ENCODE peak calls at places on chromosomes 2 and 18, in ten cellular contexts. One of them, this sample, is unnamed.

GRCh38 chr2:168056242-168056641 is 191.2 kb downstream of the STK39 start:
- DNase-seq in tibial nerve: no peak
- DNase-seq in GM06990: no peak
- DNase-seq in right lobe of liver: no peak
- DNase-seq in breast epithelium: no peak
- DNase-seq in IMR-90: no peak
- DNase-seq in GM10248: no peak
- DNase-seq in PC-9: no peak
- DNase-seq in cardiac fibroblast: no peak
- DNase-seq in tibial artery: no peak
- DNase-seq in this sample: no peak

GRCh38 chr2:97998431-97998830 is 2.7 kb upstream of the TMEM131 start:
- DNase-seq in tibial nerve: no peak
- DNase-seq in GM06990: no peak
- DNase-seq in right lobe of liver: no peak
- DNase-seq in breast epithelium: no peak
- DNase-seq in IMR-90: no peak
- DNase-seq in GM10248: no peak
- DNase-seq in PC-9: no peak
- DNase-seq in cardiac fibroblast: no peak
- DNase-seq in tibial artery: no peak
- DNase-seq in this sample: no peak

GRCh38 chr2:56287974-56288373 is 104.2 kb downstream of the CCDC85A start:
- DNase-seq in tibial nerve: no peak
- DNase-seq in GM06990: no peak
- DNase-seq in right lobe of liver: no peak
- DNase-seq in breast epithelium: no peak
- DNase-seq in IMR-90: no peak
- DNase-seq in GM10248: no peak
- DNase-seq in PC-9: no peak
- DNase-seq in cardiac fibroblast: peak
- DNase-seq in tibial artery: no peak
- DNase-seq in this sample: no peak

GRCh38 chr2:98751748-98752147 is 20.8 kb upstream of the MGAT4A start:
- DNase-seq in tibial nerve: no peak
- DNase-seq in GM06990: no peak
- DNase-seq in right lobe of liver: no peak
- DNase-seq in breast epithelium: no peak
- DNase-seq in IMR-90: no peak
- DNase-seq in GM10248: no peak
- DNase-seq in PC-9: no peak
- DNase-seq in cardiac fibroblast: no peak
- DNase-seq in tibial artery: no peak
- DNase-seq in this sample: no peak

GRCh38 chr2:106561356-106561755 is 74.2 kb downstream of the CD8B2 start:
- DNase-seq in tibial nerve: no peak
- DNase-seq in GM06990: no peak
- DNase-seq in right lobe of liver: peak
- DNase-seq in breast epithelium: no peak
- DNase-seq in IMR-90: no peak
- DNase-seq in GM10248: no peak
- DNase-seq in PC-9: no peak
- DNase-seq in cardiac fibroblast: no peak
- DNase-seq in tibial artery: peak
- DNase-seq in this sample: no peak

GRCh38 chr18:41532344-41533086 is 422.5 kb upstream of the PIK3C3 start:
- DNase-seq in tibial nerve: no peak
- DNase-seq in GM06990: no peak
- DNase-seq in right lobe of liver: no peak
- DNase-seq in breast epithelium: no peak
- DNase-seq in IMR-90: peak
- DNase-seq in GM10248: no peak
- DNase-seq in PC-9: no peak
- DNase-seq in cardiac fibroblast: peak
- DNase-seq in tibial artery: no peak
- DNase-seq in this sample: peak

GRCh38 chr2:3529316-3530025 is 10.1 kb upstream of the ADI1 start:
- DNase-seq in tibial nerve: no peak
- DNase-seq in GM06990: no peak
- DNase-seq in right lobe of liver: no peak
- DNase-seq in breast epithelium: no peak
- DNase-seq in IMR-90: no peak
- DNase-seq in GM10248: no peak
- DNase-seq in PC-9: no peak
- DNase-seq in cardiac fibroblast: no peak
- DNase-seq in tibial artery: no peak
- DNase-seq in this sample: no peak

GRCh38 chr2:29223851-29224692 is 108.9 kb downstream of the CLIP4 start:
- DNase-seq in tibial nerve: peak
- DNase-seq in GM06990: no peak
- DNase-seq in right lobe of liver: no peak
- DNase-seq in breast epithelium: peak
- DNase-seq in IMR-90: peak
- DNase-seq in GM10248: no peak
- DNase-seq in PC-9: peak
- DNase-seq in cardiac fibroblast: peak
- DNase-seq in tibial artery: peak
- DNase-seq in this sample: no peak

GRCh38 chr2:25281581-25281980 is 60.1 kb downstream of the DNMT3A start:
- DNase-seq in tibial nerve: no peak
- DNase-seq in GM06990: no peak
- DNase-seq in right lobe of liver: no peak
- DNase-seq in breast epithelium: peak
- DNase-seq in IMR-90: no peak
- DNase-seq in GM10248: no peak
- DNase-seq in PC-9: no peak
- DNase-seq in cardiac fibroblast: no peak
- DNase-seq in tibial artery: no peak
- DNase-seq in this sample: no peak

GRCh38 chr2:120596191-120596781 is 139.4 kb upstream of the GLI2 start:
- DNase-seq in tibial nerve: no peak
- DNase-seq in GM06990: no peak
- DNase-seq in right lobe of liver: peak
- DNase-seq in breast epithelium: no peak
- DNase-seq in IMR-90: no peak
- DNase-seq in GM10248: no peak
- DNase-seq in PC-9: no peak
- DNase-seq in cardiac fibroblast: peak
- DNase-seq in tibial artery: peak
- DNase-seq in this sample: no peak

GRCh38 chr2:164917296-164917903 is 37.9 kb downstream of the SLC38A11 start:
- DNase-seq in tibial nerve: peak
- DNase-seq in GM06990: no peak
- DNase-seq in right lobe of liver: peak
- DNase-seq in breast epithelium: peak
- DNase-seq in IMR-90: peak
- DNase-seq in GM10248: no peak
- DNase-seq in PC-9: no peak
- DNase-seq in cardiac fibroblast: peak
- DNase-seq in tibial artery: peak
- DNase-seq in this sample: peak

DNA sequence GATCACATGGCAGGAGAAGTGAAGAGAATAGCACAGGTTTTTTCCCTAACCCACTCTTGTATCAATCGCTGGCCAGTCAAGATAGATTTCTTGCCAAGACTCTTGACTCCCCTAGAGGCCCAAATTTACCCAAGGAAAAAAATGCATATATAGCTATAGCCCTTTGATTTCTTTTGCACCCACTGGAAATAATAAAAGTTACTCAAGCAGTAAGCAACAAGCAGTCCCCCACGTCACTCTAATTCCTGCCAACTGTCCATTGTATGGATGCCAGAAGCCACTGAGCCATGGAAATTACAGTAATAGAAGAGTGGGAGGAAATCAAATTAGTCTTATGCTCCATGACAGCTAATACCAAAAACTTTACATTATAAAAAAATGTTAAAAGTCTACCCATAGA is 125.3 kb upstream of the SLC39A10 start:
- DNase-seq in tibial nerve: no peak
- DNase-seq in GM06990: no peak
- DNase-seq in right lobe of liver: no peak
- DNase-seq in breast epithelium: no peak
- DNase-seq in IMR-90: peak
- DNase-seq in GM10248: no peak
- DNase-seq in PC-9: no peak
- DNase-seq in cardiac fibroblast: peak
- DNase-seq in tibial artery: no peak
- DNase-seq in this sample: no peak
- TF ChIP-seq CTCF in tibial nerve: no peak
- TF ChIP-seq CTCF in GM06990: no peak
- TF ChIP-seq CTCF in right lobe of liver: no peak
- TF ChIP-seq CTCF in breast epithelium: no peak
- TF ChIP-seq CTCF in IMR-90: no peak
- TF ChIP-seq CTCF in GM10248: no peak
- TF ChIP-seq CTCF in PC-9: no peak
- TF ChIP-seq CTCF in cardiac fibroblast: no peak
- TF ChIP-seq CTCF in tibial artery: no peak
- TF ChIP-seq CTCF in this sample: no peak

GRCh38 chr2:62427146-62427545 is 78.8 kb downstream of the TMEM17 start:
- DNase-seq in tibial nerve: no peak
- DNase-seq in GM06990: no peak
- DNase-seq in right lobe of liver: no peak
- DNase-seq in breast epithelium: no peak
- DNase-seq in IMR-90: no peak
- DNase-seq in GM10248: no peak
- DNase-seq in PC-9: no peak
- DNase-seq in cardiac fibroblast: no peak
- DNase-seq in tibial artery: no peak
- DNase-seq in this sample: no peak

GRCh38 chr2:62423883-62424458 is 82.0 kb downstream of the TMEM17 start:
- DNase-seq in tibial nerve: no peak
- DNase-seq in GM06990: no peak
- DNase-seq in right lobe of liver: no peak
- DNase-seq in breast epithelium: no peak
- DNase-seq in IMR-90: no peak
- DNase-seq in GM10248: no peak
- DNase-seq in PC-9: no peak
- DNase-seq in cardiac fibroblast: peak
- DNase-seq in tibial artery: no peak
- DNase-seq in this sample: no peak

GRCh38 chr2:62424899-62425298 is 81.1 kb downstream of the TMEM17 start:
- DNase-seq in tibial nerve: no peak
- DNase-seq in GM06990: no peak
- DNase-seq in right lobe of liver: no peak
- DNase-seq in breast epithelium: no peak
- DNase-seq in IMR-90: no peak
- DNase-seq in GM10248: no peak
- DNase-seq in PC-9: no peak
- DNase-seq in cardiac fibroblast: no peak
- DNase-seq in tibial artery: no peak
- DNase-seq in this sample: no peak

GRCh38 chr2:62426005-62426912 is 79.7 kb downstream of the TMEM17 start:
- DNase-seq in tibial nerve: no peak
- DNase-seq in GM06990: no peak
- DNase-seq in right lobe of liver: no peak
- DNase-seq in breast epithelium: no peak
- DNase-seq in IMR-90: no peak
- DNase-seq in GM10248: no peak
- DNase-seq in PC-9: no peak
- DNase-seq in cardiac fibroblast: no peak
- DNase-seq in tibial artery: no peak
- DNase-seq in this sample: no peak

GRCh38 chr2:62423235-62423634 is 82.8 kb downstream of the TMEM17 start:
- DNase-seq in tibial nerve: no peak
- DNase-seq in GM06990: no peak
- DNase-seq in right lobe of liver: no peak
- DNase-seq in breast epithelium: peak
- DNase-seq in IMR-90: peak
- DNase-seq in GM10248: no peak
- DNase-seq in PC-9: no peak
- DNase-seq in cardiac fibroblast: peak
- DNase-seq in tibial artery: no peak
- DNase-seq in this sample: no peak
- TF ChIP-seq CTCF in tibial nerve: no peak
- TF ChIP-seq CTCF in GM06990: no peak
- TF ChIP-seq CTCF in right lobe of liver: no peak
- TF ChIP-seq CTCF in breast epithelium: no peak
- TF ChIP-seq CTCF in IMR-90: peak
- TF ChIP-seq CTCF in GM10248: no peak
- TF ChIP-seq CTCF in PC-9: peak
- TF ChIP-seq CTCF in cardiac fibroblast: peak
- TF ChIP-seq CTCF in tibial artery: no peak
- TF ChIP-seq CTCF in this sample: no peak

GRCh38 chr2:159088906-159089305 is 120.5 kb downstream of the TANC1 start:
- DNase-seq in tibial nerve: no peak
- DNase-seq in GM06990: no peak
- DNase-seq in right lobe of liver: no peak
- DNase-seq in breast epithelium: no peak
- DNase-seq in IMR-90: no peak
- DNase-seq in GM10248: no peak
- DNase-seq in PC-9: no peak
- DNase-seq in cardiac fibroblast: no peak
- DNase-seq in tibial artery: no peak
- DNase-seq in this sample: no peak
- TF ChIP-seq CTCF in tibial nerve: no peak
- TF ChIP-seq CTCF in GM06990: no peak
- TF ChIP-seq CTCF in right lobe of liver: no peak
- TF ChIP-seq CTCF in breast epithelium: no peak
- TF ChIP-seq CTCF in IMR-90: no peak
- TF ChIP-seq CTCF in GM10248: no peak
- TF ChIP-seq CTCF in PC-9: no peak
- TF ChIP-seq CTCF in cardiac fibroblast: no peak
- TF ChIP-seq CTCF in tibial artery: no peak
- TF ChIP-seq CTCF in this sample: peak

GRCh38 chr18:3653263-3653858 is 203.4 kb downstream of the TGIF1 start:
- DNase-seq in tibial nerve: no peak
- DNase-seq in GM06990: no peak
- DNase-seq in right lobe of liver: no peak
- DNase-seq in breast epithelium: no peak
- DNase-seq in IMR-90: no peak
- DNase-seq in GM10248: no peak
- DNase-seq in PC-9: peak
- DNase-seq in cardiac fibroblast: no peak
- DNase-seq in tibial artery: no peak
- DNase-seq in this sample: no peak

GRCh38 chr18:3654442-3655253 is 204.7 kb downstream of the TGIF1 start:
- DNase-seq in tibial nerve: no peak
- DNase-seq in GM06990: no peak
- DNase-seq in right lobe of liver: no peak
- DNase-seq in breast epithelium: no peak
- DNase-seq in IMR-90: no peak
- DNase-seq in GM10248: no peak
- DNase-seq in PC-9: no peak
- DNase-seq in cardiac fibroblast: no peak
- DNase-seq in tibial artery: no peak
- DNase-seq in this sample: peak

GRCh38 chr18:3651266-3651665 is 201.3 kb downstream of the TGIF1 start:
- DNase-seq in tibial nerve: no peak
- DNase-seq in GM06990: no peak
- DNase-seq in right lobe of liver: no peak
- DNase-seq in breast epithelium: no peak
- DNase-seq in IMR-90: no peak
- DNase-seq in GM10248: no peak
- DNase-seq in PC-9: no peak
- DNase-seq in cardiac fibroblast: no peak
- DNase-seq in tibial artery: no peak
- DNase-seq in this sample: no peak

GRCh38 chr18:3653859-3654441 is 204.0 kb downstream of the TGIF1 start:
- DNase-seq in tibial nerve: no peak
- DNase-seq in GM06990: no peak
- DNase-seq in right lobe of liver: no peak
- DNase-seq in breast epithelium: no peak
- DNase-seq in IMR-90: no peak
- DNase-seq in GM10248: no peak
- DNase-seq in PC-9: no peak
- DNase-seq in cardiac fibroblast: no peak
- DNase-seq in tibial artery: no peak
- DNase-seq in this sample: no peak

GRCh38 chr18:3652380-3653262 is 202.6 kb downstream of the TGIF1 start:
- DNase-seq in tibial nerve: no peak
- DNase-seq in GM06990: no peak
- DNase-seq in right lobe of liver: peak
- DNase-seq in breast epithelium: peak
- DNase-seq in IMR-90: peak
- DNase-seq in GM10248: no peak
- DNase-seq in PC-9: peak
- DNase-seq in cardiac fibroblast: peak
- DNase-seq in tibial artery: peak
- DNase-seq in this sample: peak
- TF ChIP-seq CTCF in tibial nerve: no peak
- TF ChIP-seq CTCF in GM06990: no peak
- TF ChIP-seq CTCF in right lobe of liver: peak
- TF ChIP-seq CTCF in breast epithelium: no peak
- TF ChIP-seq CTCF in IMR-90: peak
- TF ChIP-seq CTCF in GM10248: no peak
- TF ChIP-seq CTCF in PC-9: peak
- TF ChIP-seq CTCF in cardiac fibroblast: peak
- TF ChIP-seq CTCF in tibial artery: no peak
- TF ChIP-seq CTCF in this sample: no peak